ENCODE peak calls at places on chromosomes 13 and 19, in seven cellular contexts. D is NAMALWA, H is MV-4-11, F is anterior cingulate cortex, V is breast epithelium, M is mesothelial cell of epicardium, Y is T-helper 17 cell. W is an unnamed sample.

GRCh38 chr19:45469132-45469834 is 1.5 kb downstream of the FOSB start:
- DNase-seq in V (peak; percentile 94), Y (peak; percentile 56), F (peak; percentile 80), H (peak; percentile 97), M (peak; percentile 81), D (peak; percentile 95), W (peak; percentile 95)

GRCh38 chr19:12137541-12137940 is 2.6 kb downstream of the ZNF20 start:
- DNase-seq in V (no peak), Y (no peak), D (peak; percentile 69), F (no peak), H (no peak), M (no peak), W (peak; percentile 33)

GRCh38 chr13:19791953-19792537 is 9.3 kb upstream of the PSPC1 start:
- DNase-seq in Y (no peak), V (no peak), D (no peak), H (no peak), F (no peak), M (no peak), W (peak; percentile 35)

GRCh38 chr13:79141082-79141481 is 265.0 kb downstream of the RBM26 start:
- DNase-seq in H (no peak), M (no peak), Y (no peak), D (no peak), F (no peak), V (no peak), W (no peak)

GRCh38 chr19:38455031-38455430 is 21.5 kb downstream of the RYR1 start:
- DNase-seq in V (no peak), F (no peak), H (no peak), D (peak; percentile 33), Y (no peak), M (no peak), W (no peak)

GRCh38 chr19:1990230-1991017 is 25.1 kb downstream of the BTBD2 start:
- DNase-seq in M (no peak), H (no peak), D (peak; percentile 21), V (no peak), Y (no peak), F (no peak), W (no peak)

GRCh38 chr13:99228737-99229691 is 28.4 kb downstream of the UBAC2 start:
- DNase-seq in Y (no peak), H (peak; percentile 87), D (peak; percentile 99), V (no peak), M (no peak), F (no peak), W (no peak)

GRCh38 chr13:35514166-35514565 is 37.7 kb upstream of the MAB21L1 start:
- DNase-seq in M (no peak), V (no peak), D (no peak), Y (no peak), H (no peak), F (no peak), W (no peak)

GRCh38 chr19:1574354-1574753 is 6.2 kb upstream of the MEX3D start:
- DNase-seq in D (no peak), Y (no peak), F (no peak), H (no peak), M (no peak), V (no peak), W (no peak)

GRCh38 chr13:103104340-103104739 is 38.1 kb upstream of the SLC10A2 start:
- DNase-seq in F (no peak), D (no peak), V (no peak), H (no peak), Y (no peak), M (no peak), W (peak; percentile 78)

GRCh38 chr19:11197291-11198174 is at the start of gene KANK2:
- DNase-seq in Y (peak; percentile 71), H (peak; percentile 60), F (peak; percentile 72), M (peak; percentile 76), D (peak; percentile 76), V (peak; percentile 91), W (peak; percentile 87)

GRCh38 chr13:114200673-114201005 is 21.6 kb downstream of the CFAP97D2 start:
- DNase-seq in M (no peak), D (no peak), F (no peak), V (no peak), Y (no peak), H (no peak), W (no peak)

GRCh38 chr19:28641395-28641794 is 571.6 kb downstream of the UQCRFS1 start:
- DNase-seq in H (no peak), M (no peak), V (no peak), Y (no peak), F (no peak), D (no peak), W (no peak)

GRCh38 chr13:51017516-51017915 is 93.6 kb downstream of the C13orf42 start:
- DNase-seq in M (no peak), D (no peak), V (no peak), H (no peak), Y (no peak), F (no peak), W (no peak)

GRCh38 chr19:48283908-48284307 is 14.0 kb downstream of the ZNF114 start:
- DNase-seq in D (no peak), V (no peak), Y (no peak), H (no peak), F (no peak), M (no peak), W (no peak)

GRCh38 chr19:12794196-12794921 is 3.1 kb downstream of the JUNB start:
- DNase-seq in H (no peak), Y (no peak), F (no peak), V (no peak), D (no peak), M (no peak), W (no peak)

GRCh38 chr13:77565635-77566034 is 30.1 kb downstream of the SCEL start:
- DNase-seq in M (no peak), V (no peak), H (peak; percentile 23), F (no peak), D (peak; percentile 77), Y (no peak), W (no peak)

GRCh38 chr13:48403151-48403631 is 9.7 kb downstream of the LPAR6 start:
- DNase-seq in D (no peak), M (no peak), Y (no peak), F (no peak), H (peak; percentile 55), V (no peak), W (no peak)

GRCh38 chr13:61350351-61350750 is 65.3 kb downstream of the PCDH20 start:
- DNase-seq in D (no peak), M (no peak), Y (no peak), H (no peak), V (no peak), F (no peak), W (no peak)

GRCh38 chr13:73465629-73465974 is 406.8 kb downstream of the KLF5 start:
- DNase-seq in D (no peak), V (no peak), H (no peak), Y (no peak), M (no peak), F (no peak), W (no peak)

GRCh38 chr19:10152100-10152499 is 32.4 kb upstream of the EIF3G start:
- DNase-seq in D (no peak), Y (no peak), V (no peak), H (no peak), F (no peak), M (no peak), W (no peak)

GRCh38 chr19:6802336-6803035 is 30.0 kb downstream of the VAV1 start:
- DNase-seq in D (peak; percentile 87), H (peak; percentile 99), V (no peak), F (no peak), Y (peak; percentile 34), M (no peak), W (peak; percentile 54)

GRCh38 chr19:8640402-8641004 is 10.1 kb downstream of the NFILZ start:
- DNase-seq in H (peak; percentile 100), M (no peak), V (no peak), Y (no peak), D (no peak), F (no peak), W (no peak)

GRCh38 chr13:49681837-49682236 is 9.4 kb downstream of the EBPL start:
- DNase-seq in Y (no peak), F (no peak), H (no peak), M (no peak), V (no peak), D (no peak), W (no peak)

GRCh38 chr13:109198585-109198984 is 569.2 kb downstream of the MYO16 start:
- DNase-seq in M (no peak), H (no peak), V (no peak), F (no peak), D (no peak), Y (no peak), W (no peak)

GRCh38 chr19:10193666-10194499 is 870 bp downstream of the DNMT1 start:
- DNase-seq in V (no peak), Y (peak; percentile 21), F (no peak), D (peak; percentile 51), H (no peak), M (no peak), W (peak; percentile 48)

GRCh38 chr13:75798353-75799245 is 162.5 kb downstream of the LMO7 start:
- DNase-seq in M (no peak), V (no peak), H (no peak), Y (no peak), F (no peak), D (no peak), W (no peak)

GRCh38 chr13:112253631-112254030 is 122.5 kb upstream of the SPACA7 start:
- DNase-seq in V (no peak), Y (no peak), M (no peak), H (no peak), D (no peak), F (no peak), W (no peak)

GRCh38 chr19:43642531-43642930 is 2.9 kb upstream of the CADM4 start:
- DNase-seq in H (no peak), Y (no peak), M (no peak), V (no peak), D (no peak), F (no peak), W (no peak)

GRCh38 chr13:52159159-52159982 is at the start of gene NEK3:
- DNase-seq in D (peak; percentile 57), H (peak; percentile 63), F (peak; percentile 55), M (peak; percentile 35), Y (peak; percentile 39), V (peak; percentile 59), W (peak; percentile 71)

GRCh38 chr13:44365899-44366298 is 7.7 kb upstream of the SERP2 start:
- DNase-seq in V (no peak), Y (no peak), H (no peak), F (no peak), M (no peak), D (no peak), W (no peak)